ENCODE peak calls at places on chromosomes 11 and 22, in five cellular contexts. A, B, T, W and J are unnamed samples.

GRCh38 chr11:79025097-79025496 is 415.7 kb downstream of the TENM4 start:
- DNase-seq in W (no peak), B (no peak), A (no peak), T (no peak), J (no peak)

GRCh38 chr11:72738199-72739141 is 13.7 kb downstream of the ARAP1 start:
- DNase-seq in A (no peak), W (no peak), T (no peak), B (no peak), J (no peak)

GRCh38 chr22:50085211-50085999 is at the start of gene MLC1:
- DNase-seq in A (no peak), B (no peak), W (no peak), T (no peak), J (no peak)

GRCh38 chr11:88886796-88887195 is 179.0 kb downstream of the GRM5 start:
- DNase-seq in T (no peak), W (no peak), A (no peak), B (peak), J (peak)

GRCh38 chr11:30855383-30856006 is 269.3 kb upstream of the MPPED2 start:
- DNase-seq in A (no peak), W (no peak), T (no peak), B (no peak), J (no peak)

GRCh38 chr22:48574776-48575566 is 1252.7 kb downstream of the BRD1 start:
- DNase-seq in W (no peak), A (peak), T (peak), B (peak), J (no peak)

GRCh38 chr22:38867496-38868285 is 4.3 kb downstream of the CBX6 start:
- DNase-seq in A (no peak), B (no peak), W (no peak), T (no peak), J (no peak)

GRCh38 chr11:66542362-66542761 is 3.5 kb downstream of the ZDHHC24 start:
- DNase-seq in A (no peak), W (no peak), B (no peak), T (no peak), J (no peak)

GRCh38 chr11:2390871-2391662 is 9.5 kb upstream of the TSSC4 start:
- DNase-seq in B (no peak), W (no peak), A (no peak), T (no peak), J (peak)

GRCh38 chr11:84212467-84213390 is 926.6 kb upstream of the CCDC90B start:
- DNase-seq in B (no peak), A (no peak), T (no peak), W (no peak), J (no peak)

GRCh38 chr11:39078465-39078864 is 2381.0 kb downstream of the LRRC4C start:
- DNase-seq in T (no peak), A (no peak), W (no peak), B (no peak), J (no peak)

GRCh38 chr22:20064140-20064480 is 15.9 kb upstream of the DGCR8 start:
- DNase-seq in T (no peak), A (no peak), W (no peak), B (no peak), J (no peak)

GRCh38 chr22:29626497-29627195 is 23.2 kb downstream of the NF2 start:
- DNase-seq in T (no peak), B (no peak), A (no peak), W (no peak), J (no peak)